ENCODE peak calls at places on chromosome 16, in five cellular contexts. S is COR-L47, C is pancreas, A is neuronal stem cell, G is amniotic stem cell. B is an unnamed sample.

GRCh38 chr16:12874135-12874534 is 27.3 kb upstream of the SHISA9 start:
- DNase-seq in G (peak; percentile 56), C (no peak), S (no peak), A (no peak), B (no peak)

GRCh38 chr16:1960665-1961630 is 1.6 kb downstream of the NDUFB10 start:
- DNase-seq in C (peak; percentile 24), S (peak; percentile 44), G (no peak), A (no peak), B (peak; percentile 68)

GRCh38 chr16:77794586-77794985 is 6.2 kb downstream of the VAT1L start:
- DNase-seq in A (no peak), S (no peak), C (no peak), G (no peak), B (no peak)

GRCh38 chr16:19366384-19366783 is 51.3 kb upstream of the TMC5 start:
- DNase-seq in G (no peak), C (no peak), A (no peak), S (no peak), B (no peak)

GRCh38 chr16:69798466-69798865 is 36.3 kb downstream of the WWP2 start:
- DNase-seq in G (no peak), A (no peak), S (no peak), C (no peak), B (no peak)

GRCh38 chr16:88194397-88195020 is 188.2 kb upstream of the ZNF469 start:
- DNase-seq in A (no peak), G (no peak), S (no peak), C (no peak), B (no peak)

GRCh38 chr16:48824271-48824670 is 214.3 kb upstream of the N4BP1 start:
- DNase-seq in S (no peak), G (no peak), C (no peak), A (no peak), B (no peak)

GRCh38 chr16:27993587-27993986 is 69.9 kb downstream of the GSG1L start:
- DNase-seq in S (no peak), C (no peak), G (no peak), A (no peak), B (no peak)

GRCh38 chr16:75580-76501 is 2.2 kb upstream of the MPG start:
- DNase-seq in S (no peak), G (peak; percentile 31), A (no peak), C (no peak), B (peak; percentile 54)

GRCh38 chr16:21203155-21203797 is 8.1 kb downstream of the ZP2 start:
- DNase-seq in C (no peak), G (no peak), A (no peak), S (no peak), B (no peak)

GRCh38 chr16:80500116-80500859 is 40.5 kb upstream of the DYNLRB2 start:
- DNase-seq in S (no peak), A (no peak), C (no peak), G (no peak), B (no peak)

GRCh38 chr16:12191102-12191501 is 214.6 kb downstream of the SNX29 start:
- DNase-seq in C (no peak), S (no peak), A (no peak), G (no peak), B (no peak)

GRCh38 chr16:17224859-17225258 is 245.9 kb downstream of the XYLT1 start:
- DNase-seq in C (peak; percentile 53), A (no peak), G (no peak), S (no peak), B (no peak)

GRCh38 chr16:73113326-73113720 is 65.4 kb upstream of the ZFHX3 start:
- DNase-seq in G (no peak), C (no peak), A (no peak), S (no peak), B (no peak)

GRCh38 chr16:46855389-46855788 is 24.4 kb upstream of the C16orf87 start:
- DNase-seq in C (no peak), G (no peak), S (no peak), A (no peak), B (no peak)

GRCh38 chr16:27515874-27516353 is 33.8 kb downstream of the GTF3C1 start:
- DNase-seq in A (peak; percentile 3), G (no peak), S (no peak), C (no peak), B (peak; percentile 13)

GRCh38 chr16:69440236-69440635 is 15.8 kb downstream of the CYB5B start:
- DNase-seq in C (no peak), G (no peak), A (no peak), S (no peak), B (no peak)

GRCh38 chr16:27751676-27752075 is 201.7 kb downstream of the KATNIP start:
- DNase-seq in G (no peak), C (no peak), A (no peak), S (no peak), B (no peak)

GRCh38 chr16:68074850-68075249 is 10.3 kb upstream of the NFATC3 start:
- DNase-seq in A (no peak), G (no peak), C (no peak), S (no peak), B (no peak)

GRCh38 chr16:4003576-4003975 is 112.7 kb downstream of the ADCY9 start:
- DNase-seq in A (no peak), G (no peak), C (no peak), S (no peak), B (no peak)

GRCh38 chr16:17744903-17745581 is 274.3 kb upstream of the XYLT1 start:
- DNase-seq in C (no peak), G (no peak), S (no peak), A (peak; percentile 43), B (no peak)

GRCh38 chr16:67451061-67451703 is 20.3 kb downstream of the HSD11B2 start:
- DNase-seq in A (no peak), G (no peak), S (no peak), C (no peak), B (no peak)

GRCh38 chr16:14669776-14670175 is 24.3 kb downstream of the PLA2G10 start:
- DNase-seq in G (no peak), C (peak; percentile 94), S (peak; percentile 85), A (no peak), B (no peak)

GRCh38 chr16:31488630-31489564 is 6.0 kb downstream of the SLC5A2 start:
- DNase-seq in S (no peak), C (no peak), A (no peak), G (no peak), B (no peak)

GRCh38 chr16:68190745-68191510 is 45.0 kb downstream of the ESRP2 start:
- DNase-seq in C (no peak), G (no peak), S (no peak), A (no peak), B (no peak)

GRCh38 chr16:89956511-89957213 is 8.1 kb downstream of the DEF8 start:
- DNase-seq in A (no peak), S (no peak), G (no peak), C (no peak), B (no peak)

GRCh38 chr16:77299395-77299794 is 100.2 kb downstream of the SYCE1L start:
- DNase-seq in S (no peak), G (no peak), A (no peak), C (no peak), B (no peak)

GRCh38 chr16:79312502-79312901 is 288.0 kb downstream of the MAF start:
- DNase-seq in S (no peak), C (no peak), A (no peak), G (no peak), B (no peak)